ENCODE peak calls at places on chromosomes 3 and 15, in four cellular contexts. H is G401; Z is heart right ventricle; G is effector memory CD4-positive, alpha-beta T cell. M is an unnamed sample.

GRCh38 chr15:67914537-67915373 is 74.9 kb upstream of the RNU6-1 start:
- DNase-seq in H (peak; percentile 70), Z (peak; percentile 47), G (no peak), M (peak; percentile 93)

GRCh38 chr3:113157408-113157980 is 53.9 kb upstream of the BOC start:
- DNase-seq in H (no peak), Z (peak; percentile 47), G (no peak), M (peak; percentile 38)

GRCh38 chr3:713225-713624 is 379.6 kb upstream of the CNTN6 start:
- DNase-seq in H (no peak), Z (no peak), G (no peak), M (peak; percentile 19)

GRCh38 chr3:35688826-35689225 is 49.5 kb downstream of the ARPP21 start:
- DNase-seq in H (no peak), Z (no peak), G (no peak), M (peak; percentile 21)

GRCh38 chr15:57680021-57680420 is 26.5 kb upstream of the POLR2M start:
- DNase-seq in H (no peak), Z (no peak), G (no peak), M (no peak)

GRCh38 chr15:91186892-91187644 is 87.0 kb downstream of the SV2B start:
- DNase-seq in H (peak; percentile 75), Z (no peak), G (no peak), M (peak; percentile 85)

GRCh38 chr3:197021729-197022404 is 7.8 kb downstream of the MELTF start:
- DNase-seq in H (no peak), Z (no peak), G (no peak), M (no peak)

GRCh38 chr3:9930804-9931418 is 2.7 kb upstream of the CRELD1 start:
- DNase-seq in H (no peak), Z (no peak), G (no peak), M (no peak)

GRCh38 chr3:160870327-160870726 is 114.3 kb downstream of the PPM1L start:
- DNase-seq in H (no peak), Z (peak; percentile 16), G (no peak), M (peak; percentile 73)

GRCh38 chr3:39346785-39347585 is 17.5 kb downstream of the CCR8 start:
- DNase-seq in H (no peak), Z (no peak), G (no peak), M (no peak)

M was measured in left kidney.